ENCODE peak calls at places on chromosome 18, in four cellular contexts. Z is H1, R is GM12878, V is K562. U is an unnamed sample.

GRCh38 chr18:3596324-3597158 is 146.6 kb downstream of the TGIF1 start:
- DNase-seq in V (peak; percentile 98), Z (no peak), R (no peak), U (peak; percentile 69)

GRCh38 chr18:43876286-43877082 is 599.2 kb upstream of the SYT4 start:
- DNase-seq in Z (no peak), V (no peak), R (no peak), U (peak; percentile 53)

GRCh38 chr18:51235011-51235789 is 37.7 kb upstream of the MEX3C start:
- DNase-seq in V (no peak), Z (no peak), R (no peak), U (no peak)

GRCh38 chr18:58417752-58418151 is 211.1 kb downstream of the ALPK2 start:
- DNase-seq in R (no peak), V (no peak), Z (no peak), U (no peak)

GRCh38 chr18:22169011-22169888 is at the start of gene GATA6:
- DNase-seq in R (no peak), Z (peak; percentile 87), V (peak; percentile 77), U (peak; percentile 69)

GRCh38 chr18:39173022-39173421 is 1607.4 kb upstream of the CELF4 start:
- DNase-seq in Z (no peak), R (no peak), V (no peak), U (no peak)

GRCh38 chr18:961644-962355 is 57.1 kb downstream of the ADCYAP1 start:
- DNase-seq in R (no peak), Z (peak; percentile 85), V (peak; percentile 64), U (peak; percentile 23)

GRCh38 chr18:26309283-26309682 is 83.0 kb downstream of the TAF4B start:
- DNase-seq in R (no peak), Z (no peak), V (no peak), U (no peak)

GRCh38 chr18:75162978-75163377 is 46.0 kb downstream of the PTGR3 start:
- DNase-seq in R (no peak), V (no peak), Z (no peak), U (no peak)

GRCh38 chr18:59921384-59921891 is 21.6 kb downstream of the PMAIP1 start:
- DNase-seq in V (no peak), R (no peak), Z (no peak), U (no peak)
- TF ChIP-seq RFX5 in V (no peak), R (no peak), Z (no peak), U (no peak)

GRCh38 chr18:12933323-12933722 is 14.5 kb upstream of the SEH1L start:
- DNase-seq in Z (no peak), R (no peak), V (no peak), U (no peak)

GRCh38 chr18:12939161-12939560 is 8.7 kb upstream of the SEH1L start:
- DNase-seq in V (no peak), Z (no peak), R (no peak), U (no peak)

GRCh38 chr18:12930908-12931307 is 16.9 kb upstream of the SEH1L start:
- DNase-seq in Z (no peak), R (no peak), V (no peak), U (no peak)

GRCh38 chr18:12929477-12930083 is 18.2 kb upstream of the SEH1L start:
- DNase-seq in V (no peak), R (no peak), Z (no peak), U (no peak)

DNA sequence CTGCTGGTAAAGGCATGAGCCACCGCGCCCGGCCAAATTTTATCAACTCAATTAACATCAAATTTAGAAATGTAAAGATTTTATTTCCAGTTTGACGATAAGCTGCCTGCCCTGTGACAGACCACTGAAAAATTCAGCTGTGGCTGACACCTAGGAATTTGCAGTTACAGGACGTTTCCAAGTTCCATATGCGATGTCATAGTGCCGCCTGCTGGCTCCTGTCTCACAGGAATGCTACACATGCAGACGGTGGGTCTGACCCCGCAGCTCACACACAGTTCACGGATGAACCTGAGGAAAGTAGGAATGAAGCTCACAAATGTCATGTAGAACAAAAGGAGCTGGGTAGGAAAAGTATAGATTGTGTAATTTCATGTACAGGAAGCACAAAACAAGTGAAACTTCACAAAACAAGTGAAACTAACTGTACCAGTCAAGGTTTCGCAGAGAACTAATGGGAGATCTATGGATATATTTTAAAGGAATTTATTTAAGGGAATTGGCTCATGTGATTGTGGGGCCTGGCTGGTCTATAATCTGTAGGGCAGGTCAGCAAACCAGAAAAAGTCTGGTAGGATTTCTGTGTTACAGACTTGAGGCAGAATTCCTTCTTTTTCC is 13.2 kb upstream of the SEH1L start:
- DNase-seq in R (peak; percentile 34), Z (peak; percentile 82), V (peak; percentile 89), U (peak; percentile 78)
- TF ChIP-seq CHD2 in R (no peak), Z (no peak), V (no peak), U (no peak)

GRCh38 chr18:47204908-47205522 is 28.9 kb upstream of the IER3IP1 start:
- DNase-seq in Z (peak; percentile 66), R (no peak), V (peak; percentile 56), U (peak; percentile 33)

GRCh38 chr18:47203626-47204464 is 27.7 kb upstream of the IER3IP1 start:
- DNase-seq in V (no peak), R (no peak), Z (no peak), U (peak; percentile 49)

GRCh38 chr18:47209166-47209565 is 33.0 kb upstream of the IER3IP1 start:
- DNase-seq in V (no peak), R (no peak), Z (no peak), U (no peak)

DNA sequence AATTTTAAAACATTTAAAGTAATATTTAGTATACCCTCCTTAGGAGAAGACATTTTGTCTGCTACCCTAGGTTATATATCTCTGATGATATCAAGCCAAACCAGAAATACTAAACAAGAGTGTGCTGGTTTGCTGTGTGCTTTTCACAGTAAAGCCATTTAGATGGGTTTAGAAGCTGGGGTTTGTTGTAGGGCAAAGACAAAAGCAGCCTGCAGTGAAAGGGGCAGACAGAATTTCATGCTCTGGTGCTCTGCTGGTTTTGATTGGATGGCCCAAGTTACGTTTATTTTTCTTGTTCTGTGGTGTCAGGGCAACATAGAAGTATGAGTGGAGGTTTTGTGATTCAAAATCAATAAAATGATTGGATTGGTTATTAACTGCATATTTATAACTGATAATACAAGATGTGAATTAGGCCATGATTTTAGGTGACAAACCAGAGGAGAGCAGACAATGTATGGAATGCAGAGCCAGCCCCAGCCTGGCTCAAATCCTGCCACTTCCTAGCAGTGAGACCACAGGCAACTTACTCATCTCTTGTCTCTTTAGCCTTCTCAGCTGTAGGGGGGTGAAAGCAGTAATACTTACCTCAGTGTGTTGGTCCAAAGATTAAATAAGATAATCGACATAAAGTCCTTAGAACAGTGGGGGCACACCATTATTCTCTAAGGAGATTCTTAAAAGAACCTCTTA is 30.9 kb upstream of the IER3IP1 start:
- DNase-seq in R (no peak), V (no peak), Z (no peak), U (no peak)
- TF ChIP-seq NRF1 in R (no peak), V (no peak), Z (no peak), U (no peak)

GRCh38 chr18:54737986-54738385 is 90.3 kb upstream of the RAB27B start:
- DNase-seq in Z (no peak), R (no peak), V (no peak), U (no peak)
- TF ChIP-seq RFX5 in Z (no peak), R (no peak), V (no peak), U (no peak)

GRCh38 chr18:48778344-48779011 is 172.3 kb downstream of the SMAD7 start:
- DNase-seq in V (no peak), R (peak; percentile 51), Z (no peak), U (no peak)
- TF ChIP-seq CHD2 in V (no peak), R (no peak), Z (no peak), U (no peak)

GRCh38 chr18:79457239-79457638 is 61.5 kb downstream of the NFATC1 start:
- DNase-seq in R (no peak), V (no peak), Z (no peak), U (no peak)
- TF ChIP-seq NRF1 in R (no peak), V (no peak), Z (no peak), U (no peak)

GRCh38 chr18:8208716-8209115 is 400.5 kb upstream of the RAB12 start:
- DNase-seq in V (no peak), R (no peak), Z (no peak), U (no peak)
- TF ChIP-seq RFX5 in V (no peak), R (no peak), Z (no peak), U (no peak)

DNA sequence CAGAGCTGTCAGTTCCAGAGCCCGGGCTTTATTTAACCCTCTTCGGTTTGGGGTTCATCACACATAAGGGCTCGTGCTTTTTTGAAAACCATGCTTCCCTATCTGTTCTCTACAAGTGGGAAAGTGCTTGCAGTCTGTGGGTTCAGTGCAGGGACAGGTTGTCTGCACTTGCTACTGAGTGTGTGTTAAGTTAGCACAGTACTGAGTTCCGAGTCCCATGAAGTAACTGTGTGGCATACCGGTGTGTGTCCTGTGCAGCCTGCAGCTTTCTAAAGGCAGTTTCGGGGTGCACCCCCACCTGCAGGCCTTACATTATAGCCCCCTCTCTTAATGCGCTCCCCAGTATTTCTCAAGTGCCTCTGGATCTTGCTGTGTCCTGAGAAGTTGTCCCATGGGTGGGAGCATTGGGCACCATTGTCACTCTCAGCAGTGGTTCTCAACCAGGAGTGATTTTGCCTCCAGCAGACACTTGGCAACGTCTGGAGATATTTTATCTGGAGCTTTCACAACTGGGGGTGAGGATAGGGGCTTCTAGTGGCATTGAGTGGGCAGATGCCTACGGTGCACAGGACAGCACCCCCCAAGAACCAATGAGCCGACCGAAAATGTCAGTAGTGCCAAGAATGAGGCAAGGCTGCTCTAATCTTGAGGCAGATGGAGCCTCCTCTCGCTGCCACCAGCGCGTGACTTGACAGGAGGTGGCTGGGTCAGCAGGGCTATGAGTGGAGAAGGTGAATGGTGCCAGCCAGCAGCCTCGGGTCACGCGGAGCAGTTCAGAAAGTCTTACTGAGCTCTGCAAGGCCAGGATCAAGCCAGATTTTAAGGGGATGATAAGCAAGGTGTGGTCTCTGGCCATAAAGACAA is 152.2 kb downstream of the SMAD7 start:
- DNase-seq in V (no peak), R (no peak), Z (peak; percentile 27), U (no peak)
- TF ChIP-seq CHD2 in V (no peak), R (no peak), Z (no peak), U (no peak)

DNA sequence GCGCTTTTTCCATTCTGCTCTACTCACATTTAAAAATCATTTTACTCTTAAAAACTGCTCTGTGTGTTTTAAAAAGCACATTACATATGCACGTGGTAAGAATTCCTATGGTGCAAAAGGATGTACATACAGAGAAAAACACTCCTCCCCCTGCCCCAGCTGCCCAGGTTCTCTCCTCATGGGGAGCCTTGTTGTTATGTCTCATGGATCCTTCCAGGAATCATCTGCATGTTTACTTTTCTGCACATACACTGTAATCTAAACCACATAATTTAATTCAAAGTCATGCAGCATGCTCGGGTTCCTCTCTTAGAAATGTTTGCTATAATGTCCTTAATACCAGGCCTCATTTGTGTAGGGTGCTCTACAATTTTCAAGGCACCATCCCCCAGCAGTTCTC is 243.3 kb downstream of the LOXHD1 start:
- DNase-seq in Z (no peak), V (no peak), R (no peak), U (no peak)
- TF ChIP-seq NRF1 in Z (no peak), V (no peak), R (no peak), U (no peak)

U was measured in SK-N-SH.